ENCODE peak calls at places on chromosome 10, in four cellular contexts. Y is stimulated activated CD8-positive, alpha-beta memory T cell treated with anti-CD3 and anti-CD28 coated beads, Interleukin-4, amount 100 ng/mL, for 4 hours; D is nephron progenitor cell; U is lower lobe of right lung. Q is an unnamed sample.

GRCh38 chr10:114271014-114271778 is 32.1 kb downstream of the VWA2 start:
- DNase-seq in Y (no peak), D (no peak), U (no peak), Q (peak)

GRCh38 chr10:13272164-13272571 is 27.7 kb downstream of the PHYH start:
- DNase-seq in Y (no peak), D (no peak), U (no peak), Q (no peak)

GRCh38 chr10:33240931-33241330 is 93.5 kb downstream of the NRP1 start:
- DNase-seq in Y (no peak), D (no peak), U (no peak), Q (no peak)

GRCh38 chr10:47190301-47190700 is 109.7 kb upstream of the GDF10 start:
- DNase-seq in Y (no peak), D (no peak), U (no peak), Q (no peak)

GRCh38 chr10:48742891-48743845 is 58.5 kb downstream of the WDFY4 start:
- DNase-seq in Y (no peak), D (no peak), U (no peak), Q (no peak)

GRCh38 chr10:86665868-86666267 is 2.4 kb upstream of the LDB3 start:
- DNase-seq in Y (no peak), D (no peak), U (no peak), Q (no peak)

GRCh38 chr10:5234106-5234877 is 37.7 kb downstream of the AKR1C4 start:
- DNase-seq in Y (no peak), D (no peak), U (no peak), Q (no peak)

GRCh38 chr10:94630017-94630688 is 53.4 kb upstream of the CYP2C18 start:
- DNase-seq in Y (no peak), D (no peak), U (no peak), Q (no peak)

GRCh38 chr10:63064706-63065105 is 68.4 kb upstream of the NRBF2 start:
- DNase-seq in Y (no peak), D (no peak), U (no peak), Q (no peak)